ENCODE peak calls at places on chromosomes 4 and X, in five cellular contexts. One of them, this sample, is unnamed.

GRCh38 chrX:152925835-152926234 is 28.0 kb downstream of the ZNF185 start:
- ATAC-seq in activated CD4-positive, alpha-beta T cell treated with anti-CD3 and anti-CD28 coated beads for 36 hours: no peak
- ATAC-seq in left cardiac atrium: no peak
- ATAC-seq in activated T-cell treated with anti-CD3 and anti-CD28 coated beads, Interleukin-2, amount 50 U/mL, for 4 hours: no peak
- ATAC-seq in gastrocnemius medialis: no peak
- ATAC-seq in this sample: no peak

GRCh38 chr4:96630839-96631238 is 790.9 kb downstream of the PDHA2 start:
- ATAC-seq in activated CD4-positive, alpha-beta T cell treated with anti-CD3 and anti-CD28 coated beads for 36 hours: no peak
- ATAC-seq in left cardiac atrium: no peak
- ATAC-seq in activated T-cell treated with anti-CD3 and anti-CD28 coated beads, Interleukin-2, amount 50 U/mL, for 4 hours: no peak
- ATAC-seq in gastrocnemius medialis: no peak
- ATAC-seq in this sample: no peak

GRCh38 chr4:64079316-64079715 is 329.9 kb downstream of the TECRL start:
- ATAC-seq in activated CD4-positive, alpha-beta T cell treated with anti-CD3 and anti-CD28 coated beads for 36 hours: no peak
- ATAC-seq in left cardiac atrium: no peak
- ATAC-seq in activated T-cell treated with anti-CD3 and anti-CD28 coated beads, Interleukin-2, amount 50 U/mL, for 4 hours: no peak
- ATAC-seq in gastrocnemius medialis: no peak
- ATAC-seq in this sample: no peak

GRCh38 chr4:2436761-2437474 is 18.2 kb downstream of the CFAP99 start:
- ATAC-seq in activated CD4-positive, alpha-beta T cell treated with anti-CD3 and anti-CD28 coated beads for 36 hours: no peak
- ATAC-seq in left cardiac atrium: no peak
- ATAC-seq in activated T-cell treated with anti-CD3 and anti-CD28 coated beads, Interleukin-2, amount 50 U/mL, for 4 hours: no peak
- ATAC-seq in gastrocnemius medialis: no peak
- ATAC-seq in this sample: no peak

GRCh38 chr4:174596513-174596912 is 74.2 kb upstream of the HPGD start:
- ATAC-seq in activated CD4-positive, alpha-beta T cell treated with anti-CD3 and anti-CD28 coated beads for 36 hours: no peak
- ATAC-seq in left cardiac atrium: no peak
- ATAC-seq in activated T-cell treated with anti-CD3 and anti-CD28 coated beads, Interleukin-2, amount 50 U/mL, for 4 hours: no peak
- ATAC-seq in gastrocnemius medialis: no peak
- ATAC-seq in this sample: no peak

GRCh38 chr4:42750091-42750490 is 93.2 kb upstream of the ATP8A1 start:
- ATAC-seq in activated CD4-positive, alpha-beta T cell treated with anti-CD3 and anti-CD28 coated beads for 36 hours: peak
- ATAC-seq in left cardiac atrium: peak
- ATAC-seq in activated T-cell treated with anti-CD3 and anti-CD28 coated beads, Interleukin-2, amount 50 U/mL, for 4 hours: peak
- ATAC-seq in gastrocnemius medialis: peak
- ATAC-seq in this sample: no peak

GRCh38 chr4:180189639-180190038 is 2053.6 kb upstream of the TENM3 start:
- ATAC-seq in activated CD4-positive, alpha-beta T cell treated with anti-CD3 and anti-CD28 coated beads for 36 hours: no peak
- ATAC-seq in left cardiac atrium: no peak
- ATAC-seq in activated T-cell treated with anti-CD3 and anti-CD28 coated beads, Interleukin-2, amount 50 U/mL, for 4 hours: no peak
- ATAC-seq in gastrocnemius medialis: no peak
- ATAC-seq in this sample: no peak

GRCh38 chr4:57233391-57233790 is 123.2 kb upstream of the IGFBP7 start:
- ATAC-seq in activated CD4-positive, alpha-beta T cell treated with anti-CD3 and anti-CD28 coated beads for 36 hours: no peak
- ATAC-seq in left cardiac atrium: peak
- ATAC-seq in activated T-cell treated with anti-CD3 and anti-CD28 coated beads, Interleukin-2, amount 50 U/mL, for 4 hours: no peak
- ATAC-seq in gastrocnemius medialis: no peak
- ATAC-seq in this sample: no peak

GRCh38 chr4:73687414-73687813 is 53.0 kb upstream of the CXCL8 start:
- ATAC-seq in activated CD4-positive, alpha-beta T cell treated with anti-CD3 and anti-CD28 coated beads for 36 hours: no peak
- ATAC-seq in left cardiac atrium: no peak
- ATAC-seq in activated T-cell treated with anti-CD3 and anti-CD28 coated beads, Interleukin-2, amount 50 U/mL, for 4 hours: no peak
- ATAC-seq in gastrocnemius medialis: no peak
- ATAC-seq in this sample: no peak

GRCh38 chrX:154074199-154074598 is 23.3 kb downstream of the MECP2 start:
- ATAC-seq in activated CD4-positive, alpha-beta T cell treated with anti-CD3 and anti-CD28 coated beads for 36 hours: peak
- ATAC-seq in left cardiac atrium: peak
- ATAC-seq in activated T-cell treated with anti-CD3 and anti-CD28 coated beads, Interleukin-2, amount 50 U/mL, for 4 hours: peak
- ATAC-seq in gastrocnemius medialis: no peak
- ATAC-seq in this sample: peak

GRCh38 chrX:119482497-119483480 is 14.5 kb downstream of the SLC25A5 start:
- ATAC-seq in activated CD4-positive, alpha-beta T cell treated with anti-CD3 and anti-CD28 coated beads for 36 hours: peak
- ATAC-seq in left cardiac atrium: peak
- ATAC-seq in activated T-cell treated with anti-CD3 and anti-CD28 coated beads, Interleukin-2, amount 50 U/mL, for 4 hours: peak
- ATAC-seq in gastrocnemius medialis: peak
- ATAC-seq in this sample: peak

GRCh38 chrX:151006410-151007109 is 23.4 kb downstream of the HMGB3 start:
- ATAC-seq in activated CD4-positive, alpha-beta T cell treated with anti-CD3 and anti-CD28 coated beads for 36 hours: no peak
- ATAC-seq in left cardiac atrium: no peak
- ATAC-seq in activated T-cell treated with anti-CD3 and anti-CD28 coated beads, Interleukin-2, amount 50 U/mL, for 4 hours: no peak
- ATAC-seq in gastrocnemius medialis: no peak
- ATAC-seq in this sample: no peak

GRCh38 chr4:84503495-84504437 is 4.7 kb upstream of the NKX6-1 start:
- ATAC-seq in activated CD4-positive, alpha-beta T cell treated with anti-CD3 and anti-CD28 coated beads for 36 hours: peak
- ATAC-seq in left cardiac atrium: peak
- ATAC-seq in activated T-cell treated with anti-CD3 and anti-CD28 coated beads, Interleukin-2, amount 50 U/mL, for 4 hours: peak
- ATAC-seq in gastrocnemius medialis: peak
- ATAC-seq in this sample: peak

GRCh38 chr4:108045687-108046024 is 56.0 kb downstream of the HADH start:
- ATAC-seq in activated CD4-positive, alpha-beta T cell treated with anti-CD3 and anti-CD28 coated beads for 36 hours: no peak
- ATAC-seq in left cardiac atrium: peak
- ATAC-seq in activated T-cell treated with anti-CD3 and anti-CD28 coated beads, Interleukin-2, amount 50 U/mL, for 4 hours: peak
- ATAC-seq in gastrocnemius medialis: no peak
- ATAC-seq in this sample: no peak

GRCh38 chrX:96453139-96453538 is 231.5 kb upstream of the DIAPH2 start:
- ATAC-seq in activated CD4-positive, alpha-beta T cell treated with anti-CD3 and anti-CD28 coated beads for 36 hours: no peak
- ATAC-seq in left cardiac atrium: no peak
- ATAC-seq in activated T-cell treated with anti-CD3 and anti-CD28 coated beads, Interleukin-2, amount 50 U/mL, for 4 hours: no peak
- ATAC-seq in gastrocnemius medialis: no peak
- ATAC-seq in this sample: peak

GRCh38 chrX:150502979-150503897 is 65.2 kb upstream of the MTM1 start:
- ATAC-seq in activated CD4-positive, alpha-beta T cell treated with anti-CD3 and anti-CD28 coated beads for 36 hours: no peak
- ATAC-seq in left cardiac atrium: no peak
- ATAC-seq in activated T-cell treated with anti-CD3 and anti-CD28 coated beads, Interleukin-2, amount 50 U/mL, for 4 hours: no peak
- ATAC-seq in gastrocnemius medialis: no peak
- ATAC-seq in this sample: no peak

GRCh38 chrX:107825698-107826285 is at the start of gene MID2:
- ATAC-seq in activated CD4-positive, alpha-beta T cell treated with anti-CD3 and anti-CD28 coated beads for 36 hours: peak
- ATAC-seq in left cardiac atrium: peak
- ATAC-seq in activated T-cell treated with anti-CD3 and anti-CD28 coated beads, Interleukin-2, amount 50 U/mL, for 4 hours: peak
- ATAC-seq in gastrocnemius medialis: peak
- ATAC-seq in this sample: peak

GRCh38 chr4:7434766-7435150 is at the start of gene PSAPL1:
- ATAC-seq in activated CD4-positive, alpha-beta T cell treated with anti-CD3 and anti-CD28 coated beads for 36 hours: peak
- ATAC-seq in left cardiac atrium: peak
- ATAC-seq in activated T-cell treated with anti-CD3 and anti-CD28 coated beads, Interleukin-2, amount 50 U/mL, for 4 hours: no peak
- ATAC-seq in gastrocnemius medialis: no peak
- ATAC-seq in this sample: peak

GRCh38 chr4:26873391-26874026 is 12.9 kb downstream of the STIM2 start:
- ATAC-seq in activated CD4-positive, alpha-beta T cell treated with anti-CD3 and anti-CD28 coated beads for 36 hours: peak
- ATAC-seq in left cardiac atrium: peak
- ATAC-seq in activated T-cell treated with anti-CD3 and anti-CD28 coated beads, Interleukin-2, amount 50 U/mL, for 4 hours: peak
- ATAC-seq in gastrocnemius medialis: no peak
- ATAC-seq in this sample: peak

GRCh38 chrX:150482537-150483217 is 85.7 kb upstream of the MTM1 start:
- ATAC-seq in activated CD4-positive, alpha-beta T cell treated with anti-CD3 and anti-CD28 coated beads for 36 hours: peak
- ATAC-seq in left cardiac atrium: peak
- ATAC-seq in activated T-cell treated with anti-CD3 and anti-CD28 coated beads, Interleukin-2, amount 50 U/mL, for 4 hours: peak
- ATAC-seq in gastrocnemius medialis: peak
- ATAC-seq in this sample: peak

GRCh38 chr4:6560416-6561172 is 14.4 kb upstream of the MAN2B2 start:
- ATAC-seq in activated CD4-positive, alpha-beta T cell treated with anti-CD3 and anti-CD28 coated beads for 36 hours: no peak
- ATAC-seq in left cardiac atrium: no peak
- ATAC-seq in activated T-cell treated with anti-CD3 and anti-CD28 coated beads, Interleukin-2, amount 50 U/mL, for 4 hours: no peak
- ATAC-seq in gastrocnemius medialis: no peak
- ATAC-seq in this sample: no peak

GRCh38 chr4:185332575-185333464 is 62.9 kb downstream of the LRP2BP start:
- ATAC-seq in activated CD4-positive, alpha-beta T cell treated with anti-CD3 and anti-CD28 coated beads for 36 hours: peak
- ATAC-seq in left cardiac atrium: no peak
- ATAC-seq in activated T-cell treated with anti-CD3 and anti-CD28 coated beads, Interleukin-2, amount 50 U/mL, for 4 hours: no peak
- ATAC-seq in gastrocnemius medialis: no peak
- ATAC-seq in this sample: peak

GRCh38 chr4:39642885-39643550 is 4.4 kb upstream of the SMIM14 start:
- ATAC-seq in activated CD4-positive, alpha-beta T cell treated with anti-CD3 and anti-CD28 coated beads for 36 hours: no peak
- ATAC-seq in left cardiac atrium: no peak
- ATAC-seq in activated T-cell treated with anti-CD3 and anti-CD28 coated beads, Interleukin-2, amount 50 U/mL, for 4 hours: no peak
- ATAC-seq in gastrocnemius medialis: no peak
- ATAC-seq in this sample: no peak

This sample was measured in activated T-helper 17 cell treated with anti-CD3 and anti-CD28 coated beads, Interleukin-2, amount 50 U/mL, for 72 hours.